ENCODE peak calls at places on chromosomes 11 and 22, in five cellular contexts. T, I, P, G and O are unnamed samples.

GRCh38 chr11:129705341-129705740 is 110.3 kb upstream of the TMEM45B start:
- DNase-seq in T (no peak), I (no peak), P (no peak), G (no peak), O (no peak)

GRCh38 chr11:111772535-111772934 is 6.3 kb upstream of the PPP2R1B start:
- DNase-seq in T (no peak), I (no peak), P (no peak), G (no peak), O (no peak)

GRCh38 chr11:120339394-120339890 is 3.2 kb downstream of the ARHGEF12 start:
- DNase-seq in T (peak), I (no peak), P (peak), G (no peak), O (no peak)

GRCh38 chr22:29831958-29832357 is 6.1 kb downstream of the ASCC2 start:
- DNase-seq in T (no peak), I (no peak), P (no peak), G (no peak), O (no peak)

GRCh38 chr11:115498354-115498753 is 5.9 kb downstream of the CADM1 start:
- DNase-seq in T (no peak), I (no peak), P (no peak), G (no peak), O (no peak)

GRCh38 chr11:22674470-22675426 is 8.3 kb downstream of the GAS2 start:
- DNase-seq in T (peak), I (no peak), P (no peak), G (no peak), O (no peak)

GRCh38 chr11:125123947-125124633 is 12.7 kb upstream of the TMEM218 start:
- DNase-seq in T (peak), I (no peak), P (peak), G (no peak), O (peak)

GRCh38 chr11:75635009-75635909 is 33.6 kb downstream of the MAP6 start:
- DNase-seq in T (no peak), I (no peak), P (no peak), G (no peak), O (no peak)

GRCh38 chr11:75589933-75590332 is 27.9 kb downstream of the SERPINH1 start:
- DNase-seq in T (no peak), I (no peak), P (peak), G (no peak), O (no peak)

GRCh38 chr11:122882809-122883681 is 486 bp downstream of the JHY start:
- DNase-seq in T (peak), I (no peak), P (peak), G (no peak), O (peak)

GRCh38 chr11:96149743-96150555 is 193.0 kb downstream of the MAML2 start:
- DNase-seq in T (peak), I (no peak), P (no peak), G (no peak), O (no peak)

GRCh38 chr11:94775576-94776327 is 7.6 kb downstream of the AMOTL1 start:
- DNase-seq in T (no peak), I (no peak), P (no peak), G (no peak), O (no peak)

DNA sequence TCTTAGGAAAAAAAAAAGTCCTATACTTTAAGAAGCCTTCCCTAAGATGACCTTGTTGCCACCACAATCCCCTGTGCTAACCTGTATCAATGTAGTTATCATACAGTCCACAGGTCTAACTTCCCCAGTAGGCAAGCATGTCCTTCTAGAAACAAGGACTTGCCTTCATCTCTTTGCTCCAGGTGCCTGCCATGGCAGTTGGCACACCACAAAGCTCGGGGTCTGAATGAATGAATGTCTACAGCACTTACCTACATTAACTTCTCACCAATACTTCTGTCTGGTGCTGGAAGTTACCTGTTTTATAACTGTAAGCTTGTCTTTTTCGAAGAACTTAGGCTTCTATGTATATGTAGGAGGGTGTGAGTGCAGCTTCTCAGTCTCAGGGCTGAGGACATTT is 23.4 kb downstream of the CLPB start:
- DNase-seq in T (no peak), I (no peak), P (no peak), G (no peak), O (no peak)
- TF ChIP-seq JUND in T (no peak), I (no peak), P (no peak), G (no peak), O (no peak)

GRCh38 chr11:27896096-27896495 is 195.8 kb upstream of the BDNF start:
- DNase-seq in T (no peak), I (no peak), P (no peak), G (no peak), O (no peak)

GRCh38 chr11:27898166-27898565 is 197.9 kb upstream of the BDNF start:
- DNase-seq in T (no peak), I (no peak), P (no peak), G (no peak), O (no peak)

GRCh38 chr11:27894552-27894951 is 194.3 kb upstream of the BDNF start:
- DNase-seq in T (no peak), I (no peak), P (no peak), G (no peak), O (no peak)
- TF ChIP-seq CEBPB in T (no peak), I (no peak), P (no peak), G (no peak), O (no peak)

GRCh38 chr11:131723088-131723487 is 352.7 kb downstream of the NTM start:
- DNase-seq in T (no peak), I (no peak), P (no peak), G (no peak), O (no peak)

DNA sequence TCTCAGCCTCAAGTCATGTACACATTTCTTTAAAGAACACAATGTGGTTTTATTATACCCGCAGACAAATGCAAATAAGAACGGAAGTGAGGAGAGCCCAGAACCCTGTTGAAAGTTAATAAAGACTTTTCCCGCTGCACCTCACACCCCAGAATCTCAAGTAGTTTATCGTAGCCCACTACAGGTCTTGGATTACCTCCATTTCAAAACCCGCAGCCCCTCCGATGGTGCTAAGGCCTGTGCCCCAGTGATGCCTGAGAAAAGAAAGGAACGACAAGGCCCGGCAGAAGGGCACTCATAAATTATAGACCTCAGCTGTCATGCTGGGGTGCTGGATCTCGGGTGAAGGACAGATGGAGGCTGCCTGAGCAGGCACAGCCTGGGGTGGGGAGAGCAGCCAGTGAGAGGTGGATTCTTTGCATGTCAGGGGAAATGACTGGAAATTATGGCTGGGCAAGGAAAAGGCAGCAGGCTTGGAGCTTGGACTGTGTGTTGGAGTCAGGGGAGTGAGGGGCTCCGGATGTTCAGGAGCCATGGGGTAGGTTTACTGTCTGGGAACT is 354.1 kb downstream of the NTM start:
- DNase-seq in T (no peak), I (no peak), P (no peak), G (no peak), O (no peak)
- TF ChIP-seq JUND in T (no peak), I (no peak), P (no peak), G (no peak), O (no peak)

GRCh38 chr11:80727315-80727714 is 1286.5 kb upstream of the TENM4 start:
- DNase-seq in T (peak), I (peak), P (no peak), G (peak), O (no peak)
- TF ChIP-seq CEBPB in T (no peak), I (no peak), P (no peak), G (no peak), O (no peak)

DNA sequence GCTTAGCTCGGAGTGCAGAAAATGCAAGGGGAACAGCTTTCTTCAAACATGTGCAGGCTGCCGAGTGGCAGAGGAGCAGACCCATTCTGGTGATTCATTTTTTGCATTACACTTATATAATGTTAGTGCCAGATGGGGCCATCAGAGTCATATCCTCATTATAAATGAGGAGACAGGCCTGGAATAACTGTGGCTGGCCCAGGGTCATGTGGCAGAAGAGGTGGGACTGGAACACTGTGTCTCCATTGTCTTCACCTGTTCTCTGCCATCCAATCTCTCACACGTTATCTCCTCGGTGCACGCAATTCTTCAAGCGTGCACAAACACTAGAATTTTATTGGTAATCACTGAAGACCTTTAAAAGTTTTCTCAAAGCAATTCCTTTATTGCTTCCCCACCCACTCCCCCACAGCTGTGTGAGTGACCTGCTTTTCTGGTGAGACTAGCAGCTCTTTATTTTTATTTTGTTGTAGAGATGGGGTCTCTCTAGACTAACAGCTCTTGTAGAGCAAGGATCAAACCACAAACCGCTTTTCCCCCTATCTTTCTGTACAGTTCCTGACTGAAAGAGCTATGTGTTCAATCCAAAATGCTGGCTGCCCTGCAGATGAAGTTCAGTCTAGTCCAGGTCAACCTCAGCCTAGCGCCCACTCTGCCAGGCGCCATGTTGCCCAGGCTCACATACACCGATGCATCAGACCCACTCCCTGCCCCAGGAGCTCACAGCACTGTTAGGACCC is 75.3 kb downstream of the ST3GAL4 start:
- DNase-seq in T (no peak), I (no peak), P (no peak), G (no peak), O (no peak)
- TF ChIP-seq JUND in T (no peak), I (no peak), P (no peak), G (no peak), O (no peak)